ENCODE peak calls at places on chromosomes 11 and 22, in five cellular contexts. R, W, Z, T and J are unnamed samples.

GRCh38 chr11:18105086-18105801 is 638 bp downstream of the SAAL1 start:
- DNase-seq in R (no peak), W (no peak), Z (no peak), T (no peak), J (no peak)

GRCh38 chr22:31055322-31056159 is 25.6 kb upstream of the SMTN start:
- DNase-seq in R (no peak), W (peak), Z (no peak), T (peak), J (no peak)

GRCh38 chr11:74842967-74843366 is 94.3 kb downstream of the RNF169 start:
- DNase-seq in R (no peak), W (no peak), Z (no peak), T (no peak), J (no peak)

GRCh38 chr11:19241260-19242183 is 777 bp upstream of the E2F8 start:
- DNase-seq in R (no peak), W (peak), Z (no peak), T (peak), J (peak)

GRCh38 chr22:45977551-45978274 is 751 bp upstream of the WNT7B start:
- DNase-seq in R (no peak), W (no peak), Z (no peak), T (no peak), J (no peak)

GRCh38 chr22:33210129-33210784 is 152.1 kb upstream of the SYN3 start:
- DNase-seq in R (no peak), W (peak), Z (no peak), T (peak), J (peak)

GRCh38 chr11:63920870-63921417 is 4.0 kb upstream of the RCOR2 start:
- DNase-seq in R (no peak), W (no peak), Z (no peak), T (no peak), J (peak)

GRCh38 chr11:124069429-124070401 is 28.6 kb upstream of the OR10G7 start:
- DNase-seq in R (no peak), W (peak), Z (peak), T (peak), J (peak)

GRCh38 chr11:72229336-72229924 is 4.9 kb downstream of the INPPL1 start:
- DNase-seq in R (no peak), W (no peak), Z (no peak), T (no peak), J (no peak)

GRCh38 chr11:92546089-92546488 is 321.5 kb downstream of the FAT3 start:
- DNase-seq in R (no peak), W (no peak), Z (no peak), T (no peak), J (no peak)

GRCh38 chr22:21697866-21698265 is 32.1 kb downstream of the PPIL2 start:
- DNase-seq in R (no peak), W (no peak), Z (no peak), T (no peak), J (no peak)

GRCh38 chr22:38784035-38784434 is 9.9 kb downstream of the DNAL4 start:
- DNase-seq in R (no peak), W (no peak), Z (no peak), T (no peak), J (no peak)

GRCh38 chr11:58941838-58942237 is 2.5 kb downstream of the GLYATL1 start:
- DNase-seq in R (no peak), W (no peak), Z (no peak), T (no peak), J (no peak)

GRCh38 chr11:63505857-63506528 is at the start of gene LGALS12:
- DNase-seq in R (no peak), W (no peak), Z (no peak), T (no peak), J (no peak)

GRCh38 chr11:47136921-47137320 is 39.8 kb downstream of the ARFGAP2 start:
- DNase-seq in R (no peak), W (no peak), Z (no peak), T (no peak), J (no peak)

GRCh38 chr22:47796128-47796908 is 1033.9 kb downstream of the TBC1D22A start:
- DNase-seq in R (no peak), W (peak), Z (no peak), T (no peak), J (no peak)

GRCh38 chr11:68146704-68147474 is 25.7 kb upstream of the CHKA start:
- DNase-seq in R (no peak), W (no peak), Z (peak), T (no peak), J (no peak)

GRCh38 chr11:112004389-112004788 is 20.8 kb upstream of the DLAT start:
- DNase-seq in R (no peak), W (no peak), Z (no peak), T (peak), J (no peak)

GRCh38 chr22:36405671-36406070 is 17.9 kb upstream of the MYH9 start:
- DNase-seq in R (peak), W (peak), Z (no peak), T (no peak), J (peak)